ENCODE peak calls at places on chromosome 20, in ten cellular contexts. H is sigmoid colon; O is AG04450; I is activated T-helper 1 cell treated with anti-CD3 and anti-CD28 coated beads, Interleukin-2, amount 50 U/mL, for 16 hours; E is AG10803; N is stimulated activated CD4-positive, alpha-beta T cell treated with anti-CD3 and anti-CD28 coated beads, Interleukin-1b, Interleukin-23, amount 100 ng/mL, for 1 hour; M is NCI-H510A treated with DMSO at 0.1 percent for 48 hours; S is OCI-LY7; Z is progenitor cell of endocrine pancreas; R is H54. P is an unnamed sample.

GRCh38 chr20:60209048-60209447 is 250.8 kb downstream of the CDH26 start:
- DNase-seq in H (no peak), O (no peak), I (no peak), E (no peak), N (no peak), M (no peak), S (no peak), Z (no peak), R (peak; percentile 26), P (no peak)

GRCh38 chr20:21511485-21511849 is 2.4 kb downstream of the NKX2-2 start:
- DNase-seq in H (no peak), O (no peak), I (no peak), E (no peak), N (no peak), M (no peak), S (no peak), Z (no peak), R (no peak), P (no peak)

GRCh38 chr20:50799890-50800550 is 5.2 kb downstream of the BCAS4 start:
- DNase-seq in H (no peak), O (no peak), I (no peak), E (no peak), N (no peak), M (no peak), S (peak; percentile 86), Z (no peak), R (no peak), P (no peak)

GRCh38 chr20:16167423-16167822 is 405.8 kb downstream of the KIF16B start:
- DNase-seq in H (no peak), O (no peak), I (no peak), E (no peak), N (no peak), M (no peak), S (no peak), Z (no peak), R (no peak), P (no peak)

GRCh38 chr20:46998497-46999190 is 104.0 kb downstream of the EYA2 start:
- DNase-seq in H (no peak), O (no peak), I (no peak), E (no peak), N (no peak), M (peak; percentile 60), S (no peak), Z (no peak), R (no peak), P (no peak)

GRCh38 chr20:10125757-10126156 is 91.0 kb downstream of the ANKEF1 start:
- DNase-seq in H (no peak), O (no peak), I (no peak), E (no peak), N (no peak), M (no peak), S (no peak), Z (no peak), R (no peak), P (no peak)

GRCh38 chr20:56781108-56781739 is 152.1 kb downstream of the TFAP2C start:
- DNase-seq in H (no peak), O (no peak), I (no peak), E (peak; percentile 87), N (no peak), M (no peak), S (no peak), Z (no peak), R (no peak), P (no peak)

GRCh38 chr20:23145281-23145700 is 59.2 kb upstream of the CD93 start:
- DNase-seq in H (peak; percentile 60), O (no peak), I (no peak), E (peak; percentile 77), N (no peak), M (peak; percentile 24), S (no peak), Z (no peak), R (peak; percentile 71), P (peak; percentile 75)

GRCh38 chr20:6657111-6657510 is 110.4 kb upstream of the BMP2 start:
- DNase-seq in H (no peak), O (no peak), I (no peak), E (no peak), N (no peak), M (no peak), S (no peak), Z (no peak), R (no peak), P (no peak)

GRCh38 chr20:49928411-49929141 is 7.6 kb upstream of the RNF114 start:
- DNase-seq in H (peak; percentile 91), O (peak; percentile 73), I (peak; percentile 61), E (peak; percentile 83), N (peak; percentile 64), M (peak; percentile 80), S (peak; percentile 88), Z (peak; percentile 69), R (peak; percentile 87), P (peak; percentile 69)

GRCh38 chr20:38728237-38728761 is 4.0 kb downstream of the SLC32A1 start:
- DNase-seq in H (no peak), O (no peak), I (no peak), E (no peak), N (no peak), M (no peak), S (no peak), Z (no peak), R (no peak), P (no peak)

GRCh38 chr20:20480689-20481088 is 112.8 kb downstream of the INSM1 start:
- DNase-seq in H (no peak), O (no peak), I (no peak), E (peak; percentile 60), N (no peak), M (no peak), S (no peak), Z (no peak), R (peak; percentile 17), P (no peak)

GRCh38 chr20:38658879-38659612 is 57.4 kb downstream of the ARHGAP40 start:
- DNase-seq in H (peak; percentile 40), O (no peak), I (no peak), E (no peak), N (no peak), M (peak; percentile 48), S (peak; percentile 53), Z (peak; percentile 24), R (no peak), P (no peak)

GRCh38 chr20:19934792-19935491 is 82.2 kb upstream of the NAA20 start:
- DNase-seq in H (peak; percentile 79), O (no peak), I (no peak), E (no peak), N (no peak), M (peak; percentile 93), S (no peak), Z (no peak), R (no peak), P (peak; percentile 51)

GRCh38 chr20:47150403-47151152 is 205.9 kb downstream of the ZMYND8 start:
- DNase-seq in H (peak; percentile 59), O (no peak), I (no peak), E (peak; percentile 71), N (no peak), M (peak; percentile 54), S (peak; percentile 73), Z (peak; percentile 37), R (peak; percentile 68), P (peak; percentile 27)

GRCh38 chr20:58433759-58434158 is 44.7 kb downstream of the VAPB start:
- DNase-seq in H (no peak), O (peak; percentile 72), I (no peak), E (peak; percentile 64), N (no peak), M (no peak), S (no peak), Z (no peak), R (peak; percentile 81), P (no peak)

GRCh38 chr20:46563170-46563847 is 12.9 kb upstream of the OCSTAMP start:
- DNase-seq in H (no peak), O (no peak), I (no peak), E (no peak), N (no peak), M (no peak), S (no peak), Z (no peak), R (no peak), P (no peak)

GRCh38 chr20:56820984-56821383 is 191.9 kb downstream of the TFAP2C start:
- DNase-seq in H (no peak), O (no peak), I (no peak), E (no peak), N (no peak), M (no peak), S (no peak), Z (no peak), R (no peak), P (no peak)